ENCODE peak calls at places on chromosomes 12 and 14, in four cellular contexts. O is NCI-H2081; D is natural killer cell; B is activated CD8-positive, alpha-beta memory T cell treated with anti-CD3 and anti-CD28 coated beads for 48 hours. T is an unnamed sample.

GRCh38 chr12:120847392-120848157 is 56.6 kb downstream of the SPPL3 start:
- DNase-seq in O (no peak), D (no peak), B (no peak), T (no peak)

GRCh38 chr14:75440733-75441474 is 13.1 kb downstream of the JDP2 start:
- DNase-seq in O (no peak), D (no peak), B (no peak), T (no peak)

GRCh38 chr12:53251477-53252348 is 16.4 kb upstream of the ESPL1 start:
- DNase-seq in O (peak), D (peak), B (peak), T (peak)

GRCh38 chr12:2250797-2251196 is 198.0 kb downstream of the CACNA1C start:
- DNase-seq in O (no peak), D (no peak), B (no peak), T (no peak)

GRCh38 chr12:111451649-111452129 is 46.0 kb downstream of the SH2B3 start:
- DNase-seq in O (peak), D (no peak), B (no peak), T (peak)

GRCh38 chr12:23055004-23055403 is 430.0 kb downstream of the ETNK1 start:
- DNase-seq in O (peak), D (no peak), B (no peak), T (peak)

GRCh38 chr12:89669197-89669596 is 39.4 kb downstream of the ATP2B1 start:
- DNase-seq in O (no peak), D (no peak), B (no peak), T (no peak)

GRCh38 chr14:104726600-104727451 is 2.8 kb downstream of the ADSS1 start:
- DNase-seq in O (no peak), D (no peak), B (no peak), T (no peak)

GRCh38 chr12:49061157-49061650 is 610 bp upstream of the KMT2D start:
- DNase-seq in O (no peak), D (no peak), B (no peak), T (no peak)

GRCh38 chr14:90522585-90523191 is 125.9 kb downstream of the CALM1 start:
- DNase-seq in O (peak), D (no peak), B (no peak), T (peak)

GRCh38 chr12:30792648-30793499 is 38.1 kb upstream of the CAPRIN2 start:
- DNase-seq in O (no peak), D (no peak), B (no peak), T (no peak)

GRCh38 chr14:100604709-100605108 is 17.5 kb upstream of the BEGAIN start:
- DNase-seq in O (no peak), D (no peak), B (no peak), T (no peak)

GRCh38 chr12:72925716-72926115 is 653.5 kb downstream of the TRHDE start:
- DNase-seq in O (no peak), D (no peak), B (no peak), T (no peak)

GRCh38 chr14:20614038-20614840 is 23.1 kb upstream of the RNASE12 start:
- DNase-seq in O (no peak), D (no peak), B (no peak), T (no peak)

GRCh38 chr12:80763874-80764273 is 47.2 kb downstream of the MYF5 start:
- DNase-seq in O (peak), D (no peak), B (no peak), T (peak)

GRCh38 chr12:110744697-110745264 is 2.1 kb upstream of the PPP1CC start:
- DNase-seq in O (no peak), D (no peak), B (no peak), T (no peak)

GRCh38 chr12:120321382-120322202 is 6.0 kb downstream of the PLA2G1B start:
- DNase-seq in O (no peak), D (no peak), B (no peak), T (peak)